ENCODE peak calls at places on chromosomes 5 and 9, in nine cellular contexts. H is A172; N is activated CD4-positive, CD25-positive, alpha-beta regulatory T cell treated with anti-CD3 and anti-CD28 coated beads, Interleukin-2, amount 50 U/mL, for 72 hours; D is amniotic stem cell; J is naive thymus-derived CD8-positive, alpha-beta T cell; L is endothelial cell; B is islet precursor cell; C is CD4-positive, CD25-positive, alpha-beta regulatory T cell; P is cardiac septum. Z is an unnamed sample.

GRCh38 chr9:2816476-2817141 is 27.3 kb downstream of the PUM3 start:
- DNase-seq in H (peak), N (no peak), D (peak), J (no peak), L (no peak), B (no peak), C (no peak), P (no peak), Z (peak)

GRCh38 chr5:43042176-43042625 is 2.1 kb upstream of the ANXA2R start:
- DNase-seq in H (peak), N (peak), D (no peak), J (peak), L (peak), B (peak), C (peak), P (peak), Z (peak)

GRCh38 chr5:178288373-178289368 is 56.1 kb upstream of the PHYKPL start:
- DNase-seq in H (no peak), N (no peak), D (no peak), J (peak), L (no peak), B (no peak), C (no peak), P (no peak), Z (no peak)

GRCh38 chr5:67808340-67808739 is 407.2 kb upstream of the PIK3R1 start:
- DNase-seq in H (no peak), N (no peak), D (no peak), J (no peak), L (no peak), B (no peak), C (no peak), P (no peak), Z (no peak)

GRCh38 chr5:153901449-153901848 is 137.3 kb downstream of the FAM114A2 start:
- DNase-seq in H (peak), N (no peak), D (no peak), J (no peak), L (no peak), B (no peak), C (no peak), P (no peak), Z (no peak)

GRCh38 chr9:37037137-37037743 is 3.2 kb upstream of the PAX5 start:
- DNase-seq in H (no peak), N (no peak), D (no peak), J (no peak), L (no peak), B (peak), C (no peak), P (no peak), Z (peak)

GRCh38 chr9:129584136-129584535 is 36.8 kb downstream of the C9orf50 start:
- DNase-seq in H (peak), N (no peak), D (peak), J (peak), L (peak), B (peak), C (peak), P (peak), Z (peak)

GRCh38 chr9:115106642-115107041 is 11.3 kb downstream of the TNC start:
- DNase-seq in H (no peak), N (no peak), D (no peak), J (no peak), L (no peak), B (no peak), C (no peak), P (no peak), Z (no peak)

GRCh38 chr9:81456431-81456970 is 232.8 kb downstream of the TLE1 start:
- DNase-seq in H (peak), N (no peak), D (peak), J (no peak), L (no peak), B (no peak), C (no peak), P (no peak), Z (no peak)

GRCh38 chr5:168460606-168461005 is 25.7 kb upstream of the RARS1 start:
- DNase-seq in H (no peak), N (no peak), D (no peak), J (no peak), L (no peak), B (no peak), C (no peak), P (no peak), Z (no peak)

GRCh38 chr5:103340132-103340531 is 81.6 kb downstream of the MACIR start:
- DNase-seq in H (no peak), N (no peak), D (no peak), J (no peak), L (no peak), B (no peak), C (no peak), P (no peak), Z (no peak)

GRCh38 chr5:126938461-126938860 is 91.9 kb downstream of the MARCHF3 start:
- DNase-seq in H (peak), N (no peak), D (peak), J (no peak), L (no peak), B (no peak), C (no peak), P (no peak), Z (no peak)

GRCh38 chr5:111299831-111300432 is 75.7 kb downstream of the CAMK4 start:
- DNase-seq in H (no peak), N (no peak), D (no peak), J (no peak), L (no peak), B (no peak), C (no peak), P (no peak), Z (no peak)

GRCh38 chr5:55160493-55161209 is 680 bp downstream of the GPX8 start:
- DNase-seq in H (peak), N (no peak), D (peak), J (no peak), L (peak), B (peak), C (no peak), P (no peak), Z (peak)

GRCh38 chr9:76603448-76603895 is 144.5 kb downstream of the GCNT1 start:
- DNase-seq in H (no peak), N (no peak), D (no peak), J (no peak), L (no peak), B (no peak), C (no peak), P (no peak), Z (no peak)

GRCh38 chr9:129482521-129483466 is 138.1 kb downstream of the C9orf50 start:
- DNase-seq in H (peak), N (no peak), D (peak), J (no peak), L (peak), B (peak), C (no peak), P (peak), Z (peak)

GRCh38 chr5:171483453-171484177 is 64.2 kb downstream of the FGF18 start:
- DNase-seq in H (no peak), N (no peak), D (no peak), J (no peak), L (no peak), B (no peak), C (no peak), P (peak), Z (no peak)

GRCh38 chr9:91364005-91364404 is 2.3 kb upstream of the AUH start:
- DNase-seq in H (no peak), N (no peak), D (no peak), J (no peak), L (no peak), B (no peak), C (no peak), P (no peak), Z (no peak)

GRCh38 chr5:103389846-103390245 is 131.3 kb downstream of the MACIR start:
- DNase-seq in H (no peak), N (no peak), D (no peak), J (no peak), L (no peak), B (no peak), C (no peak), P (no peak), Z (no peak)

GRCh38 chr5:86748538-86749105 is 130.9 kb downstream of the COX7C start:
- DNase-seq in H (no peak), N (no peak), D (no peak), J (no peak), L (no peak), B (peak), C (no peak), P (no peak), Z (peak)

GRCh38 chr9:98453589-98454311 is 198.3 kb upstream of the TBC1D2 start:
- DNase-seq in H (peak), N (no peak), D (no peak), J (no peak), L (no peak), B (no peak), C (no peak), P (no peak), Z (no peak)

GRCh38 chr9:136376457-136376856 is 3.0 kb upstream of the CARD9 start:
- DNase-seq in H (no peak), N (no peak), D (no peak), J (no peak), L (no peak), B (no peak), C (no peak), P (no peak), Z (no peak)

GRCh38 chr9:6873862-6874261 is 116.1 kb downstream of the KDM4C start:
- DNase-seq in H (no peak), N (no peak), D (no peak), J (no peak), L (no peak), B (no peak), C (no peak), P (no peak), Z (no peak)

GRCh38 chr9:121200346-121200745 is 1.3 kb downstream of the RAB14 start:
- DNase-seq in H (no peak), N (no peak), D (no peak), J (no peak), L (no peak), B (no peak), C (no peak), P (no peak), Z (no peak)

GRCh38 chr5:169162407-169162806 is 138.5 kb downstream of the SLIT3 start:
- DNase-seq in H (peak), N (no peak), D (no peak), J (no peak), L (no peak), B (peak), C (no peak), P (no peak), Z (no peak)

GRCh38 chr9:134485653-134486052 is 155.9 kb upstream of the COL5A1 start:
- DNase-seq in H (no peak), N (no peak), D (no peak), J (peak), L (no peak), B (no peak), C (no peak), P (peak), Z (no peak)

GRCh38 chr5:132081458-132081857 is 7.9 kb downstream of the CSF2 start:
- DNase-seq in H (no peak), N (no peak), D (no peak), J (no peak), L (no peak), B (no peak), C (no peak), P (no peak), Z (no peak)

GRCh38 chr5:2169417-2169787 is 286.7 kb upstream of the IRX4 start:
- DNase-seq in H (no peak), N (no peak), D (no peak), J (no peak), L (no peak), B (no peak), C (no peak), P (peak), Z (no peak)

Z was measured in mesendoderm.